ENCODE peak calls at places on chromosomes 7 and 10, in nine cellular contexts. N is islet precursor cell; J is stimulated activated CD4-positive, alpha-beta T cell treated with anti-CD3 and anti-CD28 coated beads, Interleukin-15, amount 100 ng/mL, for 1 hour; S is GM19239; M is ACHN; C is amniotic stem cell; Y is cardiac fibroblast; T is GOT3; X is C1 segment of cervical spinal cord. E is an unnamed sample.

GRCh38 chr10:83564889-83565588 is 574.3 kb upstream of the GHITM start:
- DNase-seq in T (no peak), Y (no peak), N (no peak), C (no peak), S (no peak), X (no peak), J (no peak), M (no peak), E (no peak)

GRCh38 chr7:130875265-130875741 is 141.3 kb upstream of the KLF14 start:
- DNase-seq in J (no peak), Y (peak; percentile 56), C (no peak), X (no peak), M (peak; percentile 76), S (peak; percentile 45), T (no peak), N (peak; percentile 86), E (no peak)

GRCh38 chr10:62794306-62794705 is 10.2 kb upstream of the ADO start:
- DNase-seq in S (no peak), M (no peak), X (no peak), T (no peak), Y (peak; percentile 70), J (no peak), N (peak; percentile 64), C (no peak), E (no peak)

GRCh38 chr7:31788445-31788844 is 101.4 kb downstream of the PPP1R17 start:
- DNase-seq in C (no peak), T (no peak), S (no peak), M (no peak), J (no peak), Y (no peak), X (no peak), N (no peak), E (no peak)

GRCh38 chr10:91924212-91925021 is 847 bp downstream of the BTAF1 start:
- DNase-seq in X (no peak), S (no peak), C (no peak), J (no peak), Y (peak; percentile 34), M (no peak), N (no peak), T (no peak), E (no peak)

GRCh38 chr10:17735166-17735941 is 16.6 kb upstream of the TMEM236 start:
- DNase-seq in N (no peak), X (no peak), J (no peak), T (no peak), S (no peak), M (no peak), C (no peak), Y (no peak), E (peak; percentile 64)

GRCh38 chr7:55493416-55493815 is 78.9 kb downstream of the VOPP1 start:
- DNase-seq in J (no peak), S (no peak), X (no peak), N (no peak), C (no peak), T (no peak), Y (peak; percentile 12), M (no peak), E (peak; percentile 25)

GRCh38 chr10:125340871-125341270 is 180.5 kb upstream of the CTBP2 start:
- DNase-seq in X (no peak), J (no peak), C (no peak), M (no peak), Y (peak; percentile 30), S (no peak), N (no peak), T (no peak), E (no peak)

GRCh38 chr10:114402871-114403544 is 1.3 kb downstream of the AFAP1L2 start:
- DNase-seq in C (no peak), J (no peak), N (peak; percentile 71), T (no peak), Y (no peak), S (no peak), X (no peak), M (peak; percentile 87), E (no peak)

GRCh38 chr10:30625110-30625509 is 4.4 kb downstream of the LYZL2 start:
- DNase-seq in S (no peak), M (no peak), N (no peak), T (no peak), Y (peak; percentile 30), C (no peak), X (no peak), J (no peak), E (no peak)

GRCh38 chr10:59830601-59831259 is 75.6 kb downstream of the CCDC6 start:
- DNase-seq in Y (peak; percentile 75), X (no peak), T (no peak), N (peak; percentile 77), J (no peak), S (no peak), M (peak; percentile 63), C (no peak), E (peak; percentile 32)

GRCh38 chr7:3239291-3239691 is 61.8 kb upstream of the SDK1 start:
- DNase-seq in X (peak; percentile 14), S (no peak), J (no peak), M (peak; percentile 85), T (no peak), Y (no peak), N (no peak), C (no peak), E (no peak)

GRCh38 chr10:3538850-3539531 is 246.0 kb downstream of the KLF6 start:
- DNase-seq in S (no peak), Y (peak; percentile 96), C (peak; percentile 81), T (no peak), M (peak; percentile 16), N (peak; percentile 96), J (no peak), X (no peak), E (peak; percentile 84)

GRCh38 chr7:2403718-2404648 is 572 bp downstream of the CHST12 start:
- DNase-seq in S (no peak), Y (peak; percentile 25), J (no peak), N (peak; percentile 77), M (peak; percentile 40), X (peak; percentile 47), C (no peak), T (no peak), E (no peak)

GRCh38 chr7:111532625-111533024 is 29.7 kb downstream of the IMMP2L start:
- DNase-seq in X (no peak), N (no peak), M (no peak), S (no peak), Y (peak; percentile 60), T (no peak), C (no peak), J (no peak), E (peak; percentile 70)

GRCh38 chr7:73823873-73824597 is 6.8 kb upstream of the CLDN4 start:
- DNase-seq in N (no peak), T (no peak), J (no peak), C (no peak), S (no peak), Y (no peak), M (no peak), X (no peak), E (no peak)

GRCh38 chr7:156545989-156546388 is 94.6 kb upstream of the RNF32 start:
- DNase-seq in Y (no peak), C (no peak), J (no peak), N (no peak), T (no peak), S (no peak), X (no peak), M (no peak), E (no peak)

GRCh38 chr7:131943616-131944015 is 387.2 kb upstream of the PODXL start:
- DNase-seq in J (no peak), Y (no peak), C (no peak), N (no peak), T (no peak), X (no peak), M (no peak), S (no peak), E (no peak)

GRCh38 chr7:28315565-28316420 is 96.5 kb upstream of the CREB5 start:
- DNase-seq in J (no peak), C (no peak), S (no peak), X (no peak), Y (no peak), N (peak; percentile 63), T (no peak), M (no peak), E (no peak)

GRCh38 chr10:2938869-2939268 is 128.5 kb upstream of the PFKP start:
- DNase-seq in J (no peak), M (peak; percentile 27), N (no peak), S (no peak), T (no peak), Y (peak; percentile 32), X (no peak), C (no peak), E (no peak)

GRCh38 chr10:97549587-97550322 is 22.8 kb upstream of the ANKRD2 start:
- DNase-seq in T (no peak), S (no peak), J (no peak), N (peak; percentile 96), C (no peak), Y (no peak), X (peak; percentile 66), M (no peak), E (no peak)

GRCh38 chr10:21990449-21990848 is 13.1 kb downstream of the DNAJC1 start:
- DNase-seq in M (no peak), X (no peak), N (no peak), J (no peak), C (no peak), Y (no peak), T (no peak), S (no peak), E (no peak)